ENCODE peak calls at places on chromosomes 6 and 20, in seven cellular contexts. F, P, O, T, X, U and G are unnamed samples.

GRCh38 chr6:10409766-10410209 is 5.1 kb downstream of the TFAP2A start:
- DNase-seq in F (no peak), P (no peak), O (no peak), T (no peak), X (no peak), U (no peak), G (no peak)

GRCh38 chr6:1123406-1123805 is 188.5 kb upstream of the FOXQ1 start:
- DNase-seq in F (no peak), P (no peak), O (no peak), T (no peak), X (no peak), U (no peak), G (no peak)

GRCh38 chr20:9978395-9979004 is 56.3 kb upstream of the ANKEF1 start:
- DNase-seq in F (peak), P (peak), O (no peak), T (peak), X (peak), U (peak), G (peak)

GRCh38 chr6:113104546-113105325 is 752.4 kb upstream of the MARCKS start:
- DNase-seq in F (no peak), P (no peak), O (no peak), T (no peak), X (no peak), U (no peak), G (no peak)

GRCh38 chr6:35087361-35088280 is 53.5 kb downstream of the TCP11 start:
- DNase-seq in F (no peak), P (no peak), O (no peak), T (no peak), X (no peak), U (no peak), G (no peak)

GRCh38 chr6:82875573-82876185 is 190.0 kb downstream of the UBE3D start:
- DNase-seq in F (peak), P (peak), O (no peak), T (no peak), X (no peak), U (no peak), G (no peak)

GRCh38 chr6:91879346-91879995 is 1292.6 kb upstream of the MAP3K7 start:
- DNase-seq in F (no peak), P (no peak), O (no peak), T (no peak), X (no peak), U (no peak), G (no peak)

GRCh38 chr6:143596857-143597256 is 80.9 kb upstream of the PHACTR2 start:
- DNase-seq in F (peak), P (no peak), O (no peak), T (no peak), X (no peak), U (no peak), G (no peak)

GRCh38 chr6:50145125-50145524 is 95.4 kb upstream of the DEFB112 start:
- DNase-seq in F (no peak), P (peak), O (no peak), T (no peak), X (no peak), U (no peak), G (no peak)

GRCh38 chr6:6006428-6007310 is at the start of gene NRN1:
- DNase-seq in F (no peak), P (no peak), O (no peak), T (peak), X (no peak), U (no peak), G (no peak)

GRCh38 chr6:139925894-139926641 is 551.6 kb upstream of the CITED2 start:
- DNase-seq in F (peak), P (no peak), O (no peak), T (no peak), X (no peak), U (no peak), G (no peak)

GRCh38 chr20:52959125-52959524 is 13.0 kb upstream of the TSHZ2 start:
- DNase-seq in F (no peak), P (no peak), O (no peak), T (no peak), X (no peak), U (no peak), G (no peak)

GRCh38 chr20:57140416-57140965 is 126.0 kb downstream of the BMP7 start:
- DNase-seq in F (no peak), P (no peak), O (no peak), T (no peak), X (no peak), U (no peak), G (no peak)

GRCh38 chr6:47168176-47168575 is 126.0 kb upstream of the ADGRF1 start:
- DNase-seq in F (peak), P (peak), O (no peak), T (no peak), X (no peak), U (no peak), G (no peak)

GRCh38 chr6:138429731-138430130 is 25.7 kb downstream of the HEBP2 start:
- DNase-seq in F (no peak), P (peak), O (no peak), T (no peak), X (no peak), U (no peak), G (no peak)

GRCh38 chr20:44717986-44718385 is 2.8 kb downstream of the CCN5 start:
- DNase-seq in F (no peak), P (peak), O (no peak), T (no peak), X (no peak), U (no peak), G (no peak)

GRCh38 chr6:88013554-88013953 is 34.1 kb upstream of the SPACA1 start:
- DNase-seq in F (no peak), P (no peak), O (no peak), T (no peak), X (no peak), U (no peak), G (no peak)

GRCh38 chr6:160137130-160137988 is 15.7 kb downstream of the SLC22A1 start:
- DNase-seq in F (no peak), P (no peak), O (no peak), T (no peak), X (no peak), U (no peak), G (no peak)

GRCh38 chr6:98516869-98517268 is 317.5 kb upstream of the POU3F2 start:
- DNase-seq in F (no peak), P (no peak), O (no peak), T (no peak), X (no peak), U (no peak), G (no peak)

GRCh38 chr6:3862038-3862437 is 12.9 kb downstream of the FAM50B start:
- DNase-seq in F (no peak), P (no peak), O (no peak), T (no peak), X (no peak), U (no peak), G (no peak)

GRCh38 chr6:112667427-112667826 is 320.3 kb downstream of the RFPL4B start:
- DNase-seq in F (no peak), P (no peak), O (no peak), T (no peak), X (no peak), U (no peak), G (no peak)

GRCh38 chr6:14851286-14851685 is 394.6 kb upstream of the JARID2 start:
- DNase-seq in F (no peak), P (no peak), O (no peak), T (no peak), X (no peak), U (no peak), G (no peak)

GRCh38 chr6:127458817-127459216 is 372 bp downstream of the KIAA0408 start:
- DNase-seq in F (peak), P (no peak), O (no peak), T (no peak), X (no peak), U (no peak), G (no peak)

GRCh38 chr20:1215386-1216170 is 10.3 kb upstream of the RAD21L1 start:
- DNase-seq in F (no peak), P (no peak), O (peak), T (peak), X (no peak), U (no peak), G (no peak)

GRCh38 chr20:5061209-5061608 is 58.5 kb downstream of the PCNA start:
- DNase-seq in F (no peak), P (peak), O (no peak), T (no peak), X (no peak), U (no peak), G (no peak)

GRCh38 chr20:50991076-50991475 is 31.8 kb downstream of the KCNG1 start:
- DNase-seq in F (no peak), P (no peak), O (no peak), T (no peak), X (no peak), U (no peak), G (no peak)

GRCh38 chr6:18141805-18142590 is 12.9 kb downstream of the TPMT start:
- DNase-seq in F (no peak), P (no peak), O (no peak), T (no peak), X (no peak), U (no peak), G (no peak)